ENCODE peak calls at places on chromosomes 3 and 15, in six cellular contexts. One of them, this sample, is unnamed.

GRCh38 chr15:68316061-68316804 is 38.7 kb downstream of the FEM1B start:
- DNase-seq in esophagus muscularis mucosa: no peak
- DNase-seq in sigmoid colon: peak; percentile 58
- DNase-seq in upper lobe of left lung: peak; percentile 17
- DNase-seq in stomach: peak; percentile 26
- DNase-seq in transverse colon: no peak
- DNase-seq in this sample: peak; percentile 68

GRCh38 chr3:118972974-118973373 is 61.7 kb downstream of the IGSF11 start:
- DNase-seq in esophagus muscularis mucosa: no peak
- DNase-seq in sigmoid colon: peak; percentile 87
- DNase-seq in upper lobe of left lung: no peak
- DNase-seq in stomach: no peak
- DNase-seq in transverse colon: peak; percentile 10
- DNase-seq in this sample: no peak

GRCh38 chr15:26971303-26972018 is 480 bp downstream of the GABRG3 start:
- DNase-seq in stomach: no peak
- DNase-seq in upper lobe of left lung: no peak
- DNase-seq in sigmoid colon: no peak
- DNase-seq in transverse colon: no peak
- DNase-seq in esophagus muscularis mucosa: no peak
- DNase-seq in this sample: no peak

GRCh38 chr15:33067456-33067855 is 127.1 kb downstream of the FMN1 start:
- DNase-seq in esophagus muscularis mucosa: no peak
- DNase-seq in upper lobe of left lung: no peak
- DNase-seq in transverse colon: no peak
- DNase-seq in stomach: no peak
- DNase-seq in sigmoid colon: no peak
- DNase-seq in this sample: no peak

GRCh38 chr15:78929536-78930264 is 15.1 kb downstream of the CTSH start:
- DNase-seq in sigmoid colon: no peak
- DNase-seq in esophagus muscularis mucosa: no peak
- DNase-seq in transverse colon: no peak
- DNase-seq in stomach: no peak
- DNase-seq in upper lobe of left lung: no peak
- DNase-seq in this sample: no peak

GRCh38 chr3:112376996-112377395 is 44.0 kb downstream of the CD200 start:
- DNase-seq in transverse colon: no peak
- DNase-seq in stomach: no peak
- DNase-seq in sigmoid colon: no peak
- DNase-seq in esophagus muscularis mucosa: no peak
- DNase-seq in upper lobe of left lung: no peak
- DNase-seq in this sample: no peak

GRCh38 chr3:115272036-115272824 is 125.1 kb upstream of the ZBTB20 start:
- DNase-seq in esophagus muscularis mucosa: no peak
- DNase-seq in upper lobe of left lung: no peak
- DNase-seq in transverse colon: no peak
- DNase-seq in stomach: no peak
- DNase-seq in sigmoid colon: no peak
- DNase-seq in this sample: no peak

GRCh38 chr15:59062985-59063384 is 42.0 kb upstream of the CCNB2 start:
- DNase-seq in esophagus muscularis mucosa: no peak
- DNase-seq in sigmoid colon: no peak
- DNase-seq in stomach: no peak
- DNase-seq in upper lobe of left lung: no peak
- DNase-seq in transverse colon: no peak
- DNase-seq in this sample: no peak

GRCh38 chr15:54707805-54708752 is 488.7 kb downstream of the RSL24D1 start:
- DNase-seq in esophagus muscularis mucosa: no peak
- DNase-seq in stomach: no peak
- DNase-seq in upper lobe of left lung: no peak
- DNase-seq in transverse colon: no peak
- DNase-seq in sigmoid colon: peak; percentile 48
- DNase-seq in this sample: no peak

GRCh38 chr3:66115858-66116654 is 77.3 kb upstream of the MAGI1 start:
- DNase-seq in esophagus muscularis mucosa: no peak
- DNase-seq in transverse colon: no peak
- DNase-seq in stomach: peak; percentile 34
- DNase-seq in upper lobe of left lung: peak; percentile 55
- DNase-seq in sigmoid colon: peak; percentile 66
- DNase-seq in this sample: no peak

GRCh38 chr3:151673974-151674373 is 59.8 kb upstream of the AADACL2 start:
- DNase-seq in sigmoid colon: no peak
- DNase-seq in transverse colon: no peak
- DNase-seq in upper lobe of left lung: no peak
- DNase-seq in esophagus muscularis mucosa: no peak
- DNase-seq in stomach: no peak
- DNase-seq in this sample: no peak

GRCh38 chr3:177284383-177284881 is 87.2 kb upstream of the TBL1XR1 start:
- DNase-seq in esophagus muscularis mucosa: no peak
- DNase-seq in sigmoid colon: peak; percentile 83
- DNase-seq in transverse colon: peak; percentile 59
- DNase-seq in stomach: no peak
- DNase-seq in upper lobe of left lung: peak; percentile 79
- DNase-seq in this sample: peak; percentile 82

GRCh38 chr3:5633960-5634359 is 446.5 kb downstream of the EDEM1 start:
- DNase-seq in esophagus muscularis mucosa: no peak
- DNase-seq in transverse colon: no peak
- DNase-seq in sigmoid colon: no peak
- DNase-seq in stomach: no peak
- DNase-seq in upper lobe of left lung: no peak
- DNase-seq in this sample: no peak

DNA sequence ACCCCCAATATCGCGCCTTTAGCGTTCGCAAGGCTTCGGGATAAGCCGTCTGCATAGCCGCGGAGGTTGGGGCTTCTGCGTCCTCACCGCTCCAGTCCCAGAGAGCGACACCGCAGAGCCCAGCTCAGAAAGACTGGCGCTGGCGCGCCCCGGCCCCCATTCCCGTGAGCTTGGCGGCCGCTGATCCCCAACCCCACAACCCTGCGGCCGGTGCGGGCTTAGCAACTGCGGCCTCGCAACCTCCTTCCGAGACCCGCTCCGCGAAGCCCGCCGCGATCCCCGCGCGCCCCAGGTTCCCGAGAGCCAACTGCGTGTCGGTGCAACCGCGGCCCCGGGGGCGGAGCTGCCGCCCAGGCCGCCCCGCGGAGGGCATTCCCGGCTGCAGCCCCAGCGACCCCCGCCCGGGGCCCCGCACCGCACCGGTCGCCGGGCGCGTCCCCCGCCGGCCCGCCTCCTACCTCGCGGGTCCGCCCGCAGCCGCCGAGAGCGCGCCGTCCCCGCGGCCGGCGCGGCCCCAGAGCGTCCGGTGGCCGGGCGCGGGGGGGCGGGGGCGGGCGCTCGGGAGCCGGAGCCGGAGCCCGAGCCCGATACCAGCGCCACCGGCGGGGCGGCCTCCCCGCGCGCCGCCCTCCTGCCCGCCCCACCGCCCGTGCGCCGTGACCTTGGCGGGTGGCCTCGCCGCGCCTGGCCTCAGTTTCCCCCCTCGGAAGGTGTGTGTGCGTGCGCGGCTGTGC is 79.4 kb downstream of the IQSEC1 start:
- DNase-seq in sigmoid colon: peak; percentile 73
- DNase-seq in upper lobe of left lung: no peak
- DNase-seq in esophagus muscularis mucosa: no peak
- DNase-seq in stomach: peak; percentile 46
- DNase-seq in transverse colon: peak; percentile 34
- DNase-seq in this sample: no peak
- H3K27ac ChIP-seq in sigmoid colon: peak overlapping the region; percentile 92
- H3K27ac ChIP-seq in upper lobe of left lung: peak overlapping the region; percentile 76
- H3K27ac ChIP-seq in esophagus muscularis mucosa: peak overlapping the region; percentile 89
- H3K27ac ChIP-seq in stomach: peak overlapping the region; percentile 83
- H3K27ac ChIP-seq in transverse colon: peak overlapping the region; percentile 88
- H3K27ac ChIP-seq in this sample: peak overlapping the region; percentile 38

GRCh38 chr3:131386429-131386926 is 4.9 kb downstream of the NUDT16 start:
- DNase-seq in stomach: peak; percentile 69
- DNase-seq in sigmoid colon: peak; percentile 84
- DNase-seq in esophagus muscularis mucosa: no peak
- DNase-seq in upper lobe of left lung: peak; percentile 94
- DNase-seq in transverse colon: peak; percentile 79
- DNase-seq in this sample: peak; percentile 82

GRCh38 chr3:131381445-131382291 is at the start of gene NUDT16:
- DNase-seq in upper lobe of left lung: peak; percentile 100
- DNase-seq in esophagus muscularis mucosa: peak; percentile 99
- DNase-seq in transverse colon: peak; percentile 100
- DNase-seq in stomach: peak; percentile 100
- DNase-seq in sigmoid colon: peak; percentile 100
- DNase-seq in this sample: peak; percentile 100
- TF ChIP-seq POLR2AphosphoS5 in upper lobe of left lung: peak; percentile 59
- TF ChIP-seq POLR2AphosphoS5 in esophagus muscularis mucosa: peak; percentile 90
- TF ChIP-seq POLR2AphosphoS5 in transverse colon: peak; percentile 98
- TF ChIP-seq POLR2AphosphoS5 in stomach: peak; percentile 92
- TF ChIP-seq POLR2AphosphoS5 in sigmoid colon: peak; percentile 96
- TF ChIP-seq POLR2AphosphoS5 in this sample: no peak

GRCh38 chr3:50334339-50335075 is 6.1 kb downstream of the RASSF1 start:
- DNase-seq in sigmoid colon: no peak
- DNase-seq in upper lobe of left lung: no peak
- DNase-seq in esophagus muscularis mucosa: no peak
- DNase-seq in stomach: no peak
- DNase-seq in transverse colon: no peak
- DNase-seq in this sample: no peak

GRCh38 chr3:50336452-50337174 is 4.0 kb downstream of the RASSF1 start:
- DNase-seq in stomach: peak; percentile 44
- DNase-seq in sigmoid colon: no peak
- DNase-seq in transverse colon: no peak
- DNase-seq in upper lobe of left lung: no peak
- DNase-seq in esophagus muscularis mucosa: no peak
- DNase-seq in this sample: no peak

GRCh38 chr3:50338989-50339388 is 1.6 kb downstream of the RASSF1 start:
- DNase-seq in esophagus muscularis mucosa: no peak
- DNase-seq in upper lobe of left lung: no peak
- DNase-seq in transverse colon: no peak
- DNase-seq in sigmoid colon: no peak
- DNase-seq in stomach: no peak
- DNase-seq in this sample: no peak

GRCh38 chr3:50339485-50340196 is 995 bp downstream of the RASSF1 start:
- DNase-seq in esophagus muscularis mucosa: no peak
- DNase-seq in stomach: no peak
- DNase-seq in upper lobe of left lung: no peak
- DNase-seq in transverse colon: no peak
- DNase-seq in sigmoid colon: no peak
- DNase-seq in this sample: no peak

GRCh38 chr3:50337175-50337861 is 3.3 kb downstream of the RASSF1 start:
- DNase-seq in stomach: peak; percentile 100
- DNase-seq in sigmoid colon: peak; percentile 100
- DNase-seq in esophagus muscularis mucosa: peak; percentile 100
- DNase-seq in transverse colon: peak; percentile 100
- DNase-seq in upper lobe of left lung: peak; percentile 100
- DNase-seq in this sample: peak; percentile 100
- TF ChIP-seq EP300 in stomach: peak; percentile 10
- TF ChIP-seq EP300 in sigmoid colon: no peak
- TF ChIP-seq EP300 in esophagus muscularis mucosa: no peak
- TF ChIP-seq EP300 in transverse colon: peak; percentile 1
- TF ChIP-seq EP300 in upper lobe of left lung: no peak
- TF ChIP-seq EP300 in this sample: no peak

GRCh38 chr3:102178817-102179216 is 256.0 kb upstream of the ZPLD1 start:
- DNase-seq in upper lobe of left lung: no peak
- DNase-seq in sigmoid colon: no peak
- DNase-seq in stomach: no peak
- DNase-seq in transverse colon: no peak
- DNase-seq in esophagus muscularis mucosa: no peak
- DNase-seq in this sample: no peak

GRCh38 chr3:102182162-102182561 is 252.7 kb upstream of the ZPLD1 start:
- DNase-seq in upper lobe of left lung: no peak
- DNase-seq in stomach: peak; percentile 34
- DNase-seq in sigmoid colon: no peak
- DNase-seq in esophagus muscularis mucosa: no peak
- DNase-seq in transverse colon: no peak
- DNase-seq in this sample: no peak

GRCh38 chr3:102181202-102181920 is 253.5 kb upstream of the ZPLD1 start:
- DNase-seq in stomach: no peak
- DNase-seq in upper lobe of left lung: no peak
- DNase-seq in esophagus muscularis mucosa: no peak
- DNase-seq in transverse colon: no peak
- DNase-seq in sigmoid colon: no peak
- DNase-seq in this sample: no peak

GRCh38 chr3:102179321-102180290 is 255.2 kb upstream of the ZPLD1 start:
- DNase-seq in stomach: no peak
- DNase-seq in transverse colon: no peak
- DNase-seq in sigmoid colon: no peak
- DNase-seq in upper lobe of left lung: no peak
- DNase-seq in esophagus muscularis mucosa: no peak
- DNase-seq in this sample: no peak

DNA sequence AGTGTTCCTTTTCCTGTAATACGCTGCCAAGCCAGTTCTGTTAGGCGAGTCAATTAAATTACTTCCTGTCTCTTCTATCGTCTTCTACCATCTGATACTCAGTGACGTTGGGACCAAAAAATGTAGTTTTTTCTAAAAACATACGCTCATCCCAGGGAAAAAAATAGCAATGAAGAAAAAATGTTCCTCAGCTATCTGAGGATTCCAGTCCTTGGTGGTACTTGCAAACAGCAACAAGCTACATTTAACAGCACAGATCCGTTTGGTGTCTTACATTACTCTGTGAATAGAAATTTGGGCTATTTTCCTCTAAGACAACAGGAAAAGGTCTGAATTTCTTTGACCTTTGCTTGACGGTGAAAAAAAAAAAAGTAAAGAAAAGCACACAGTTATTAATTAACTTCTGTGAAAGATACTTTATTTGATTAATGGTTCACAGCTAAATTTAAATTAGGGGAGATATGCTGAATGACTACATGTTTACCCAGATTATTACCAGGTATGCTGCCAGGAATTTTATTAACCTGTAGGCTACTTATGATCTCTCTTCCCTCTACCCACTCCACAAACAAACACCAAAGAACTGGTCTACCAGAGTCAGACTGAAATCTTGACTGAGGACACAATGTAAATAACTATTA is 254.4 kb upstream of the ZPLD1 start:
- DNase-seq in upper lobe of left lung: no peak
- DNase-seq in sigmoid colon: no peak
- DNase-seq in transverse colon: no peak
- DNase-seq in stomach: no peak
- DNase-seq in esophagus muscularis mucosa: no peak
- DNase-seq in this sample: no peak
- H3K27ac ChIP-seq in upper lobe of left lung: peak overlapping the region; percentile 54
- H3K27ac ChIP-seq in sigmoid colon: peak overlapping the region; percentile 65
- H3K27ac ChIP-seq in transverse colon: peak overlapping the region; percentile 49
- H3K27ac ChIP-seq in stomach: no peak overlapping the region
- H3K27ac ChIP-seq in esophagus muscularis mucosa: peak overlapping the region; percentile 77
- H3K27ac ChIP-seq in this sample: peak overlapping the region; percentile 57

GRCh38 chr3:37640636-37641375 is 220.9 kb upstream of the CTDSPL start:
- DNase-seq in stomach: no peak
- DNase-seq in upper lobe of left lung: no peak
- DNase-seq in esophagus muscularis mucosa: peak; percentile 78
- DNase-seq in sigmoid colon: no peak
- DNase-seq in transverse colon: no peak
- DNase-seq in this sample: no peak
- TF ChIP-seq POLR2AphosphoS5 in stomach: no peak
- TF ChIP-seq POLR2AphosphoS5 in upper lobe of left lung: no peak
- TF ChIP-seq POLR2AphosphoS5 in esophagus muscularis mucosa: no peak
- TF ChIP-seq POLR2AphosphoS5 in sigmoid colon: no peak
- TF ChIP-seq POLR2AphosphoS5 in transverse colon: no peak
- TF ChIP-seq POLR2AphosphoS5 in this sample: no peak

This sample was measured in suprapubic skin.